ENCODE peak calls at places on chromosomes 7 and 10, in eight cellular contexts. V, J, Z, U, P, X, S and Y are unnamed samples.

GRCh38 chr7:12056381-12056780 is 154.7 kb upstream of the TMEM106B start:
- DNase-seq in V (no peak), J (peak; percentile 23), Z (no peak), U (no peak), P (no peak), X (no peak), S (no peak), Y (no peak)

GRCh38 chr10:101013365-101013825 is 13.8 kb downstream of the LZTS2 start:
- DNase-seq in V (no peak), J (no peak), Z (no peak), U (no peak), P (no peak), X (no peak), S (no peak), Y (no peak)

GRCh38 chr10:82409671-82410070 is 534.7 kb downstream of the NRG3 start:
- DNase-seq in V (no peak), J (no peak), Z (no peak), U (no peak), P (no peak), X (no peak), S (no peak), Y (no peak)

GRCh38 chr7:618539-619355 is 99.1 kb upstream of the PDGFA start:
- DNase-seq in V (peak; percentile 53), J (no peak), Z (peak; percentile 21), U (no peak), P (peak; percentile 64), X (no peak), S (no peak), Y (no peak)

GRCh38 chr10:131560166-131560565 is 248.6 kb upstream of the TCERG1L start:
- DNase-seq in V (no peak), J (no peak), Z (no peak), U (no peak), P (no peak), X (no peak), S (no peak), Y (no peak)

GRCh38 chr7:95581446-95581845 is 14.9 kb downstream of the PDK4 start:
- DNase-seq in V (no peak), J (no peak), Z (no peak), U (no peak), P (no peak), X (no peak), S (no peak), Y (no peak)

GRCh38 chr7:134755422-134756022 is 23.9 kb upstream of the CALD1 start:
- DNase-seq in V (no peak), J (peak; percentile 58), Z (no peak), U (no peak), P (peak; percentile 19), X (no peak), S (no peak), Y (peak; percentile 57)

GRCh38 chr7:91852263-91852741 is 28.2 kb downstream of the MTERF1 start:
- DNase-seq in V (no peak), J (no peak), Z (no peak), U (no peak), P (no peak), X (no peak), S (no peak), Y (no peak)

GRCh38 chr10:84427903-84428650 is 99.7 kb downstream of the CCSER2 start:
- DNase-seq in V (no peak), J (no peak), Z (no peak), U (no peak), P (no peak), X (no peak), S (no peak), Y (no peak)

GRCh38 chr10:65931291-65932080 is 994.4 kb upstream of the LRRTM3 start:
- DNase-seq in V (no peak), J (no peak), Z (no peak), U (no peak), P (no peak), X (no peak), S (no peak), Y (no peak)

GRCh38 chr10:5449823-5450222 is 37.5 kb downstream of the NET1 start:
- DNase-seq in V (no peak), J (peak; percentile 70), Z (no peak), U (no peak), P (no peak), X (no peak), S (no peak), Y (no peak)
- H3K4me3 ChIP-seq in V (peak overlapping the region; percentile 100), J (no peak overlapping the region), Z (no peak overlapping the region), U (no peak overlapping the region), P (no peak overlapping the region), X (no peak overlapping the region), S (peak overlapping the region; percentile 90), Y (no peak overlapping the region)

DNA sequence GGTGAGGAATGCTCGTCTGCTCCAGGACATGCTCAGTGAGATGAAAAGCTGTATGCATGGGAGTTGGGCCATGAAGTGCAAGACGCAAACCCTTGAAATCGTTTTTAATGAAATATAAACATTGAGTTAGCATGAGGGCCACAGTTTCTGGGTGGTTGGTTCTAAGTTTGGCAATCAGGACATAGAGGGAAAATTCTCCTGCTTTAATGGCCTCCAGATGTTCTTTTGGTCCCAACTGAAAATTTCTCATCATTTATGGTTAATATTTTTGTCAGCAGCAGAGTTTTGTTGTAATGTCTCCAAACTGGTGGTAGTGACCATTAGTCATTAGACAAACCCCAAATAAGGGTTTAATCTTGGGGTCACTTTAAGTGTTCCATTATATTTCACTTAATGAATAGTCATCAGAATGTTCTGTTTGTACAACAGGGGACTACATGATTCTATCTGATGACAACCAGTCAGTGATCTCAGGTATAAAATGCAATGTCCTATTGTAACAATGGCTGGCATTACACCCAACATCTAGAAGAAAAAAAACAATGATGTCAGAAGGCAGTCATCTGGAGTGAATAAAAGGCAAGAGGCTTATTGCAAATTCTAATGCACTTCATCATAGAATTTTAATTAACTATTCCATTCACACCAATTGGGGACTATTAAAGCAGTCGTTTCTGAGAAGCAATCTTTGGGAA is 197.4 kb downstream of the JCAD start:
- DNase-seq in V (no peak), J (peak; percentile 89), Z (no peak), U (no peak), P (no peak), X (no peak), S (no peak), Y (no peak)
- H3K9me3 ChIP-seq in V (no peaks in the 10 kb centered on the region), J (no peaks in the 10 kb centered on the region), Z (no peaks in the 10 kb centered on the region), U (no peaks in the 10 kb centered on the region), P (no peaks in the 10 kb centered on the region), X (no peaks in the 10 kb centered on the region), S (no peaks in the 10 kb centered on the region), Y (no peaks in the 10 kb centered on the region)

GRCh38 chr7:18464830-18465229 is 30.7 kb upstream of the HDAC9 start:
- DNase-seq in V (no peak), J (no peak), Z (no peak), U (no peak), P (no peak), X (no peak), S (no peak), Y (no peak)

GRCh38 chr7:18468794-18469193 is 26.8 kb upstream of the HDAC9 start:
- DNase-seq in V (no peak), J (no peak), Z (no peak), U (no peak), P (no peak), X (no peak), S (no peak), Y (no peak)

GRCh38 chr7:18469332-18469731 is 26.2 kb upstream of the HDAC9 start:
- DNase-seq in V (no peak), J (no peak), Z (no peak), U (no peak), P (no peak), X (no peak), S (no peak), Y (no peak)

GRCh38 chr7:18471476-18472160 is 23.9 kb upstream of the HDAC9 start:
- DNase-seq in V (no peak), J (no peak), Z (no peak), U (no peak), P (no peak), X (no peak), S (no peak), Y (no peak)

GRCh38 chr7:18467011-18467410 is 28.5 kb upstream of the HDAC9 start:
- DNase-seq in V (no peak), J (no peak), Z (no peak), U (no peak), P (no peak), X (no peak), S (no peak), Y (no peak)
- H3K36me3 ChIP-seq in V (no peaks in the 10 kb centered on the region), J (no peaks in the 10 kb centered on the region), Z (no peaks in the 10 kb centered on the region), U (no peaks in the 10 kb centered on the region), P (no peaks in the 10 kb centered on the region), X (no peaks in the 10 kb centered on the region), S (no peaks in the 10 kb centered on the region), Y (no peaks in the 10 kb centered on the region)

GRCh38 chr7:137564677-137565076 is 221.1 kb upstream of the PTN start:
- DNase-seq in V (no peak), J (no peak), Z (peak; percentile 72), U (no peak), P (no peak), X (no peak), S (no peak), Y (no peak)
- H3K4me3 ChIP-seq in V (no peak overlapping the region), J (no peak overlapping the region), Z (no peak overlapping the region), U (no peak overlapping the region), P (no peak overlapping the region), X (no peak overlapping the region), S (no peak overlapping the region), Y (no peak overlapping the region)

DNA sequence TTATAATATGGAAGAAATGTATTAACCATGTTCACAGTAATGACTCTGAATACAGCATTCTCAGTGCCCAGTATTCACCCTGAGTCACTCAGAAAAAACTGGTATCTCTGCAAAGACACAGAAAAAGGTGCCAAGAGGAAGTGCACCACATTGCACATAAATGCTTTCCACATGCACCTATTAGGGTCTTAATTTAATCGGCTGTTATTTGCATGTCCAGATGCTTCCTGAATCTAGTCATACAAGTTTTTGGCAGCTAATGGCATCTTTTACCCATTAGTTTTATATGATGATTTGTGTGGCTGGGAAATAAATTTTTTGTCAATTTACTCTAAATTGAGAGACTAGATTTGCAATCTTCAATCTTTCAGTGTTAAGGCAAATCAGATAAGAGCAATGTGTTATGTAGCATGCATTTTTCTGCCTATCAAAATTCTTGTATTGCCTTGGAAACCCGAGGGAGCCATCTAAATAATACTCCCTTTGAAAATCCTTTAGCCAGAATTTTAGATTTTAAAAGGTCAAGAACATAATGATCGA is 58.2 kb downstream of the ZNF680 start:
- DNase-seq in V (no peak), J (no peak), Z (no peak), U (no peak), P (no peak), X (no peak), S (no peak), Y (no peak)
- H3K9me3 ChIP-seq in V (peaks cover 2% of the 10 kb centered on the region), J (no peaks in the 10 kb centered on the region), Z (peaks cover 48% of the 10 kb centered on the region), U (peaks cover 11% of the 10 kb centered on the region), P (peaks cover 13% of the 10 kb centered on the region), X (peaks cover under 1% of the 10 kb centered on the region), S (peaks cover 51% of the 10 kb centered on the region), Y (no peaks in the 10 kb centered on the region)

GRCh38 chr7:153399554-153399940 is 640.0 kb downstream of the ACTR3B start:
- DNase-seq in V (no peak), J (no peak), Z (no peak), U (peak; percentile 51), P (no peak), X (no peak), S (no peak), Y (no peak)
- H3K36me3 ChIP-seq in V (no peaks in the 10 kb centered on the region), J (no peaks in the 10 kb centered on the region), Z (no peaks in the 10 kb centered on the region), U (no peaks in the 10 kb centered on the region), P (no peaks in the 10 kb centered on the region), X (no peaks in the 10 kb centered on the region), S (no peaks in the 10 kb centered on the region), Y (no peaks in the 10 kb centered on the region)